ENCODE peak calls at places on chromosomes 3 and 15, in seven cellular contexts. H, X, T, L, J, E and F are unnamed samples.

GRCh38 chr3:87101873-87102272 is 110.9 kb upstream of the VGLL3 start:
- DNase-seq in E (no peak), H (no peak), J (no peak), X (no peak), T (no peak), L (no peak), F (no peak)

GRCh38 chr3:63232764-63233396 is 45.2 kb upstream of the SYNPR start:
- DNase-seq in L (no peak), J (no peak), T (no peak), H (no peak), E (no peak), X (no peak), F (no peak)

GRCh38 chr15:73438651-73439050 is 4.3 kb upstream of the REC114 start:
- DNase-seq in L (no peak), J (no peak), X (no peak), H (no peak), E (no peak), T (no peak), F (no peak)

GRCh38 chr15:25179673-25180511 is 225.1 kb downstream of the SNRPN start:
- DNase-seq in X (no peak), J (no peak), H (no peak), E (no peak), L (no peak), T (no peak), F (no peak)

GRCh38 chr15:54082836-54083492 is 104.7 kb downstream of the UNC13C start:
- DNase-seq in X (peak), L (peak), T (no peak), H (no peak), J (peak), E (peak), F (no peak)

GRCh38 chr3:123026551-123027291 is 842 bp downstream of the SEMA5B start:
- DNase-seq in T (no peak), X (no peak), E (no peak), L (no peak), H (no peak), J (no peak), F (no peak)

GRCh38 chr15:73142802-73143762 is 90.8 kb downstream of the NEO1 start:
- DNase-seq in E (no peak), J (no peak), H (peak), X (no peak), T (no peak), L (no peak), F (no peak)

GRCh38 chr15:58528197-58528870 is 96.5 kb downstream of the LIPC start:
- DNase-seq in J (no peak), E (no peak), H (no peak), X (peak), T (no peak), L (no peak), F (no peak)

GRCh38 chr15:59367022-59367451 is 5.6 kb downstream of the MYO1E start:
- DNase-seq in E (no peak), H (no peak), J (no peak), X (no peak), T (no peak), L (no peak), F (no peak)

GRCh38 chr3:52091566-52092290 is 35.4 kb upstream of the DUSP7 start:
- DNase-seq in J (no peak), H (no peak), X (no peak), L (no peak), E (no peak), T (no peak), F (no peak)

GRCh38 chr3:196012941-196013471 is 68.9 kb downstream of the TFRC start:
- DNase-seq in E (no peak), T (no peak), L (peak), X (no peak), J (no peak), H (no peak), F (no peak)

GRCh38 chr3:187678869-187679268 is 8.7 kb upstream of the SST start:
- DNase-seq in T (peak), J (peak), X (peak), E (no peak), H (no peak), L (peak), F (peak)

GRCh38 chr3:123323781-123324180 is 122.0 kb downstream of the SEC22A start:
- DNase-seq in E (no peak), J (no peak), L (no peak), H (no peak), T (no peak), X (no peak), F (no peak)

GRCh38 chr15:49313650-49314049 is 109.4 kb upstream of the FGF7 start:
- DNase-seq in H (no peak), X (no peak), J (no peak), E (no peak), L (no peak), T (no peak), F (no peak)

GRCh38 chr3:81888822-81889557 is 127.5 kb upstream of the GBE1 start:
- DNase-seq in E (no peak), J (no peak), X (no peak), T (no peak), L (no peak), H (no peak), F (no peak)

GRCh38 chr3:32313723-32314473 is 75.4 kb downstream of the CMTM8 start:
- DNase-seq in X (no peak), J (peak), T (peak), E (no peak), L (no peak), H (no peak), F (no peak)

DNA sequence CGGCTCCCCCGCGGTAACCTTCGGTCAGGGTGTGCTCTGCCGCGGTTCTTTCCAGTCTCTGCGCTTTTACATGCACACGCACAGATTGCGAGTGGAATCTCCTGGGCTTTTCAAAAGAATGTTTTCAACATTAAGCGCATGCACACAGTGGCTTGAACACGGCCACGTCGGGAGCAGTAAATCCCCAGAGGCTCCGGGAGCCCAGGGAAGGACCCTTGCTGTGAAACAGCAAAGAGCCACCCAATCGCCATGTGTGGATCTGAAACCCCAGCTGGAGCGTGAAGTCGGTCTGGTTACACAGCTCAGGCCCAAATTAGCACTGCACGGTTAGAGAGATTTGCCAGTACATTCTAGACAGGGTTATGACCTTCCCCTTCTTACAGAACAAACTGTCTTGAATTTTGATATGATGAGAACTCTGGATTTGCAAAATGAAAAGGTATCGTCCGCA is 869 bp upstream of the RGMA start:
- DNase-seq in X (no peak), L (no peak), H (no peak), J (no peak), T (no peak), E (no peak), F (no peak)
- TF ChIP-seq EZH2 in X (peak), L (no peak), H (no peak), J (peak), T (no peak), E (peak), F (no peak)

GRCh38 chr3:194075802-194076460 is 60.0 kb upstream of the HES1 start:
- DNase-seq in X (peak), L (no peak), H (no peak), E (no peak), J (no peak), T (no peak), F (no peak)
- TF ChIP-seq POLR2AphosphoS5 in X (no peak), L (no peak), H (no peak), E (no peak), J (no peak), T (no peak), F (no peak)

GRCh38 chr15:28920781-28921331 is 35.1 kb downstream of the APBA2 start:
- DNase-seq in X (no peak), E (no peak), J (no peak), T (no peak), H (no peak), L (no peak), F (no peak)
- H3K9ac ChIP-seq in X (no peak), E (no peak), J (no peak), T (no peak), H (no peak), L (no peak), F (no peak)

GRCh38 chr15:83656192-83656591 is 2.3 kb downstream of the ADAMTSL3 start:
- DNase-seq in E (no peak), L (peak), H (no peak), T (no peak), J (no peak), X (peak), F (no peak)

GRCh38 chr15:83655237-83655616 is 1.3 kb downstream of the ADAMTSL3 start:
- DNase-seq in X (no peak), H (no peak), L (peak), T (no peak), E (no peak), J (no peak), F (no peak)

GRCh38 chr15:83653639-83654378 is at the start of gene ADAMTSL3:
- DNase-seq in E (peak), L (peak), H (no peak), X (no peak), T (no peak), J (no peak), F (no peak)

GRCh38 chr15:83653288-83653638 is 660 bp upstream of the ADAMTSL3 start:
- DNase-seq in T (no peak), H (no peak), E (no peak), J (no peak), X (no peak), L (peak), F (no peak)

GRCh38 chr15:83654379-83655236 is 685 bp downstream of the ADAMTSL3 start:
- DNase-seq in E (no peak), J (no peak), X (no peak), H (no peak), T (no peak), L (peak), F (no peak)
- TF ChIP-seq EZH2 in E (peak), J (peak), X (no peak), H (no peak), T (no peak), L (no peak), F (no peak)

DNA sequence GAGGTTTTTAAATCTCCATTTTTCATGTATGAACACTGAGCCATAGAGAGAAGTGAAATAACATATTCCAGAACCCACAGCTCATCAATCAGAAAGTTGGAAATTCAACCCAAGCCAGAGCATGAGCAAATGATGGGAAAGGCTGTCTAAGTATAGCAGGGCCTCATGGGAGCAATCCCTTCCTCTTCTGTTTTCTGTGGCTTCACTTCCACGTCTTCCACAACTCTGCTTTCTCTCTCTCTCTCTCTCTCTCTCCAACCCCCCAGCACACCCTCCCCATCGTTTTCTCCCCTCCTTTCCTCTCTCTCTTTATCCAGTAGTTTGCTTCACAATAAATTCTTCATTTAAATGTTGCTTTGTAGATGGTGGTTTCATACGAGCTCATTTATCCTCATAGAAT is 14.7 kb upstream of the IL1RAP start:
- DNase-seq in L (no peak), X (no peak), H (no peak), J (no peak), T (no peak), E (no peak), F (no peak)
- TF ChIP-seq POLR2AphosphoS5 in L (no peak), X (no peak), H (no peak), J (no peak), T (no peak), E (no peak), F (no peak)

GRCh38 chr3:197798863-197799262 is 7.8 kb downstream of the LRCH3 start:
- DNase-seq in L (no peak), E (no peak), J (no peak), X (no peak), H (peak), T (no peak), F (no peak)

GRCh38 chr3:197801801-197802504 is 10.9 kb downstream of the LRCH3 start:
- DNase-seq in T (no peak), J (peak), H (peak), E (no peak), L (no peak), X (no peak), F (no peak)

GRCh38 chr3:197800379-197800778 is 9.3 kb downstream of the LRCH3 start:
- DNase-seq in H (no peak), J (no peak), L (no peak), E (no peak), T (no peak), X (no peak), F (no peak)

GRCh38 chr3:197807969-197808587 is 17.0 kb downstream of the LRCH3 start:
- DNase-seq in L (no peak), J (no peak), X (no peak), H (no peak), T (no peak), E (no peak), F (no peak)

GRCh38 chr3:197802505-197803459 is 11.7 kb downstream of the LRCH3 start:
- DNase-seq in J (no peak), L (peak), T (no peak), X (no peak), H (no peak), E (no peak), F (no peak)
- H3K9ac ChIP-seq in J (no peak), L (no peak), T (no peak), X (no peak), H (no peak), E (no peak), F (no peak)

GRCh38 chr3:194671511-194671899 is 486 bp downstream of the LSG1 start:
- DNase-seq in J (peak), H (no peak), X (peak), E (no peak), T (peak), L (peak), F (no peak)
- TF ChIP-seq EZH2 in J (no peak), H (no peak), X (no peak), E (no peak), T (no peak), L (no peak), F (no peak)

DNA sequence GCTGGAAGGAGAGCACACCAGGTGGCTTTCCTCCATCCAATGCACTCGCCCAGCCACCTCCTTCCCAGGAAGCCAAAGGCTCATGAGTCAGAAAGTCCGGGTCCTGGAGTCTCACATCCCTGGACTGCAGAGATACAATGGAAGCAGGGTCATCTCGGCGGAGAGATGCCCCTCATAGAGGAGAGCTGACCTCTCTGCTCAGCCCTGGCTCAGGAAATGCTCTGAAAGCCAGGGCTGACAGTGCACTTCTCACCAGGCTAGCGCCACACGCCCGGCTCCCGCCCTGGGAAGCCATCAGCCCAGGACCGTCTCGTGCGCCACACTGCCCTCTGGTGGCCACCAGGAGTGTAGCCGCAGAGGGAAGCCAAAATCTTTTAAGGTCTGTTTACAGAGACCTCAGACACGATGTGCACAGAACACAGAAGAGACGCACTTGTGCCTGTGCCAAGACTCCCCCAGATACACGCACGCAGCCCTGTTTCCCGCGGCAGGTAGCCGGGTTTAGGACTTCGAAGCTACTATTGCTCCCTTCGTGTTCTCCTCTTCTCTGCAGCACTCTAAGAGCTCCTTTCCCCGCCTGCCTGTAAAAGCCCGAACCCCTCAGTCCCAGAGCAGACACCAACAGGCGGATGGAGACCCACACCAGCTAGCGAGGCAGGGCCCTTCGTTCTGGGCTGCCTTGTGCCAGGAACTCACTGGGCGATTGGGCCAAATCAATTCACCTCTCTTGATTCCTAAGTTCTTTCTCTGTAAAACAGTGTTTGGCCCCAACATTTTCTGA is 9.7 kb downstream of the NTRK3 start:
- DNase-seq in L (peak), E (peak), J (peak), X (peak), T (peak), H (no peak), F (no peak)
- TF ChIP-seq POLR2AphosphoS5 in L (no peak), E (no peak), J (no peak), X (no peak), T (no peak), H (no peak), F (no peak)

GRCh38 chr3:113508966-113509365 is 6.0 kb downstream of the SPICE1 start:
- DNase-seq in E (no peak), L (no peak), J (no peak), T (no peak), H (no peak), X (no peak), F (no peak)

GRCh38 chr3:113516115-113516505 is 1.2 kb upstream of the SPICE1 start:
- DNase-seq in H (no peak), X (peak), J (peak), T (no peak), E (no peak), L (no peak), F (no peak)

GRCh38 chr3:113514265-113514769 is 639 bp downstream of the SPICE1 start:
- DNase-seq in J (no peak), E (no peak), L (no peak), H (no peak), T (no peak), X (peak), F (no peak)
- H3K9ac ChIP-seq in J (peak), E (peak), L (peak), H (peak), T (peak), X (peak), F (peak)

DNA sequence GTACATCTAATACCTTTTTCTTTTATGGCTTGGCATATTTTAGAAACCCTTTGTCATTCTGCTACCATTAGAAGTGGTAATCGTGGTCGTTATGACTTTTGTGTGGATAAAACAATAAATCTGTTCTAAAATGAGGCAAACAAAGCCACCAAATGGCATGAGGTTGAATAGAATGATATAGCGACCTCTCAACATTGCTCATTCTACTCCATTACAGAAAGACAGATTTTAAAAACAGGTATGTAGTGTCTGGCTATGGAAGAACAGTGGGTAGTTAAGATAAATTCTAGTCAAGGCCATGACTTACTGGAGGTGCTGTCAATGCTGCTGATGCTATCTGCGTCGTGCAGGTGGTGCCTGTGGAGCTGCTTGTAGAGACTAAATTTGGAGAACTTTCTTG is 123.2 kb downstream of the PLD1 start:
- DNase-seq in X (no peak), E (no peak), H (no peak), T (no peak), J (no peak), L (no peak), F (no peak)
- TF ChIP-seq EZH2 in X (no peak), E (no peak), H (no peak), T (no peak), J (no peak), L (no peak), F (no peak)